ENCODE peak calls at places on chromosomes 2 and 18, in six cellular contexts. Z is stimulated activated CD8-positive, alpha-beta memory T cell treated with anti-CD3 and anti-CD28 coated beads, Interleukin-7, amount 100 ng/mL, for 4 hours; L is CD4-positive, alpha-beta memory T cell; C is fibroblast of the aortic adventitia; X is GM12865; J is naive thymus-derived CD4-positive, alpha-beta T cell. I is an unnamed sample.

GRCh38 chr2:135175177-135175576 is 123.1 kb downstream of the RAB3GAP1 start:
- DNase-seq in Z (no peak), L (no peak), C (no peak), X (no peak), J (no peak), I (no peak)

GRCh38 chr2:173149491-173149890 is 73.8 kb downstream of the MAP3K20 start:
- DNase-seq in Z (peak), L (peak), C (no peak), X (no peak), J (no peak), I (peak)

GRCh38 chr2:72214429-72215143 is 66.9 kb upstream of the CYP26B1 start:
- DNase-seq in Z (no peak), L (no peak), C (peak), X (no peak), J (no peak), I (no peak)

GRCh38 chr2:83191316-83191715 is 1267.8 kb downstream of the SUCLG1 start:
- DNase-seq in Z (no peak), L (no peak), C (no peak), X (no peak), J (no peak), I (no peak)

GRCh38 chr2:235709124-235709813 is 215.4 kb downstream of the AGAP1 start:
- DNase-seq in Z (no peak), L (no peak), C (no peak), X (no peak), J (no peak), I (no peak)

GRCh38 chr2:241062342-241063092 is 39.6 kb downstream of the MTERF4 start:
- DNase-seq in Z (no peak), L (no peak), C (no peak), X (no peak), J (no peak), I (no peak)

GRCh38 chr2:233803994-233804393 is 25.9 kb downstream of the MROH2A start:
- DNase-seq in Z (no peak), L (no peak), C (no peak), X (no peak), J (no peak), I (no peak)

GRCh38 chr2:74045454-74045853 is 60.7 kb downstream of the TET3 start:
- DNase-seq in Z (no peak), L (no peak), C (peak), X (no peak), J (no peak), I (no peak)

GRCh38 chr18:24727685-24728084 is 267.2 kb downstream of the HRH4 start:
- DNase-seq in Z (no peak), L (no peak), C (no peak), X (no peak), J (no peak), I (no peak)